ENCODE peak calls at places on chromosomes 16 and 17, in six cellular contexts. P is neuronal stem cell, C is H9, L is IMR-90, Y is H1, D is trophoblast cell. Z is an unnamed sample.

GRCh38 chr16:24270721-24271120 is 14.6 kb downstream of the CACNG3 start:
- DNase-seq in P (no peak), C (no peak), L (no peak), Y (no peak), D (peak; percentile 55), Z (no peak)

GRCh38 chr17:58308173-58308984 is 20.2 kb downstream of the TSPOAP1 start:
- DNase-seq in P (no peak), C (peak; percentile 92), L (no peak), Y (peak; percentile 86), D (peak; percentile 54), Z (no peak)

GRCh38 chr17:30415491-30415890 is 36.8 kb downstream of the CPD start:
- DNase-seq in P (no peak), C (no peak), L (peak; percentile 25), Y (no peak), D (no peak), Z (no peak)

GRCh38 chr17:42667088-42667951 is 8.2 kb downstream of the TUBG2 start:
- DNase-seq in P (no peak), C (peak; percentile 58), L (peak; percentile 73), Y (no peak), D (peak; percentile 51), Z (peak; percentile 84)

GRCh38 chr17:80539022-80539421 is 5.6 kb upstream of the RPTOR start:
- DNase-seq in P (no peak), C (peak; percentile 46), L (no peak), Y (no peak), D (no peak), Z (no peak)

GRCh38 chr17:31321971-31322370 is 549 bp upstream of the EVI2A start:
- DNase-seq in P (no peak), C (no peak), L (no peak), Y (no peak), D (no peak), Z (no peak)

GRCh38 chr17:32142857-32143524 is 689 bp downstream of the RHOT1 start:
- DNase-seq in P (peak; percentile 39), C (peak; percentile 87), L (peak; percentile 76), Y (peak; percentile 81), D (peak; percentile 52), Z (peak; percentile 56)

GRCh38 chr17:56635640-56636039 is 42.1 kb downstream of the NOG start:
- DNase-seq in P (no peak), C (no peak), L (no peak), Y (no peak), D (peak; percentile 71), Z (no peak)

GRCh38 chr16:75460441-75460840 is 4.0 kb downstream of the TMEM170A start:
- DNase-seq in P (peak; percentile 17), C (no peak), L (no peak), Y (no peak), D (no peak), Z (no peak)

GRCh38 chr17:66241839-66242238 is 12.6 kb upstream of the APOH start:
- DNase-seq in P (no peak), C (no peak), L (no peak), Y (no peak), D (no peak), Z (no peak)

GRCh38 chr17:50467855-50468119 is 893 bp downstream of the CHAD start:
- DNase-seq in P (no peak), C (no peak), L (no peak), Y (no peak), D (no peak), Z (no peak)

GRCh38 chr17:50465171-50465570 is 3.5 kb downstream of the CHAD start:
- DNase-seq in P (no peak), C (no peak), L (no peak), Y (no peak), D (no peak), Z (no peak)

GRCh38 chr17:50465635-50466034 is 3.0 kb downstream of the CHAD start:
- DNase-seq in P (no peak), C (no peak), L (no peak), Y (no peak), D (no peak), Z (no peak)

GRCh38 chr17:50467114-50467854 is 1.4 kb downstream of the CHAD start:
- DNase-seq in P (no peak), C (no peak), L (no peak), Y (no peak), D (no peak), Z (no peak)

DNA sequence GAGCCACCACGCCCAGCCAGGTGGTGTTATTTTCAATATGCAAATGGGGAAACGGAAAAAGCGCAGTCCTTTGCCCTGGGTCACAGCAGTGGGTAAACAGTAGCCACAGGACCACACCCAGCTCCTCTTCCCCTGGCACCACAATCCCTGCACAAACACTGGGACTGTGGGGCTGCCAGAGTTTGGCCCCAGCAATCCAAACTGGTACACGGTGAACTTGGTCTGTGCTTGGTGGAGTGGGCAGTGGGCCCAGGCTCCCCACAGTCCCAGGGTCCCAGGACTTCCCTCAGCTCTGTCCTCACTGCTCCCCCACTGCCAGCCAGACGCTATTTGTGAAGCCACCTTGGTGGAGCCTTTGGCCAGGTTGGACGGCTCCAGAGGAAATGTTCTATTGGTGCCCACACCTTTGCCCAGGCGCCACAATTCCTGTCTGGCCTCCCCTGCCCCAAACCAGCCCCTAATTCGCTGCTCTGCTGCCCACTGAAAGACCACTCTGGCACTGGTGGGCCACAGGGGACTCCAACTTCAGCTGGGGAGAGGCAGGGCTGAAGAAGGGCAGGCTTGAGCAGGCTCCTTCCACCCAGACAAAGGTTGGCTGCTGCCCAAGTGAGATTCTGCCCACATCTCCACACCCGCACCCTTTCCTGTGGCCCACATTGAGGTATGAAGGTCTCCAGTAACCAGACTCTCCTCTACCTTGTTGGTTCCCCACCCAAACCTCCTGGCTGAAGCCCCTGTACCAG is 2.1 kb downstream of the CHAD start:
- DNase-seq in P (no peak), C (no peak), L (no peak), Y (no peak), D (no peak), Z (no peak)
- H3K4me2 ChIP-seq in P (no peak overlapping the region), C (no peak overlapping the region), L (no peak overlapping the region), Y (no peak overlapping the region), D (no peak overlapping the region), Z (no peak overlapping the region)

DNA sequence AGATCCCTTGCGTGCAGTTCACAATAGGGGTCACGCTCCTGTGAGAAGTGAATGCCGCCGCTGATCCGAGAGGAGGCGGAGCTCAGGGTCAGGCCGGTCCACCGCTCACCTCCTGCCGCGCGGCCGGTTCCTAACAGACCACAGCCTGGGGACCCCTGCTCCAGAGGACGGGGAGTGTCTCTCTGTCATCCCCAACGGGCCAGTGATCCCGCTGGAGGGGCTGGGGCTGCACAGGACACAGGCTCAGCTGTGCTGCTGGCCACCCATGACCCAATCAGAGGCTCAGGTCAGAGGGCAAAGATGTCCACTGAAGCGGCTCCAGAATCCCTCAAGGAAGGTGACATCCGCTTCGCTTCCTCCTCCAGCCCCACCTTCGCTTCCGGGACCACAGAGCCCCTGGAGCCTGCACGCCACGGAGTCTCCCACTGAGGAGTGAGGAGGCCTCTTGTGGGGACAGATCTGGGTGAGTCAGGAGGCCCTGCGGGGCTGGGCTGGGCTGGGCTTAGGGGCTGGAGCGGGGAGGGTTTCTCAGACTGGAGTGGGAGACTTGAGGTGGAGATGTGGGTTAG is 115.4 kb downstream of the METRNL start:
- DNase-seq in P (no peak), C (no peak), L (no peak), Y (no peak), D (no peak), Z (no peak)
- H3K27ac ChIP-seq in P (no peak overlapping the region), C (no peak overlapping the region), L (no peak overlapping the region), Y (no peak overlapping the region), D (no peak overlapping the region), Z (no peak overlapping the region)

GRCh38 chr16:53537591-53537990 is 34.6 kb upstream of the AKTIP start:
- DNase-seq in P (no peak), C (no peak), L (no peak), Y (no peak), D (no peak), Z (no peak)

GRCh38 chr16:53530046-53530445 is 27.0 kb upstream of the AKTIP start:
- DNase-seq in P (no peak), C (no peak), L (no peak), Y (no peak), D (no peak), Z (no peak)

GRCh38 chr16:53529529-53529928 is 26.5 kb upstream of the AKTIP start:
- DNase-seq in P (no peak), C (no peak), L (no peak), Y (no peak), D (no peak), Z (no peak)

GRCh38 chr16:53530741-53531140 is 27.7 kb upstream of the AKTIP start:
- DNase-seq in P (no peak), C (no peak), L (no peak), Y (no peak), D (no peak), Z (no peak)

DNA sequence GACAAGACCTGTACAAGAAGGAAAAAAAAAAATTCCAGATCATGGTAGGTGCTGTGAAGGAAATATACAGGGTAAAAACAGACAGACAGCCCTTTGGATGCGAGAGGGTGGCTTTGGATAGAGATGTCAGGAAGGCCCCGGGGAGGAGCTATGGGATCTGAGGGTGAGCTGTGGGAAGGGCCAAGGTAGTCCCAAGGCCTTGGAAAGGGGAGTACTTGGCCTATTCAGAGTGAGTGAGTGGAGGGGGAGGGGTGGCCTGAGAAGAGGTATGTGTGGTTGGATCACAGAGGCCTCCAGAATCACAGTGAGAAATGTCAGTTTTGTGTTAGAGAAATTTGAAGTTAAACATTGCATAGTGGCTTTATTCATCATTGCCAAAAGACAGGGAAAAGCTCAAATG is 31.2 kb upstream of the AKTIP start:
- DNase-seq in P (no peak), C (no peak), L (no peak), Y (no peak), D (no peak), Z (no peak)
- H4K91ac ChIP-seq in P (no peak overlapping the region), C (no peak overlapping the region), L (no peak overlapping the region), Y (no peak overlapping the region), D (no peak overlapping the region), Z (no peak overlapping the region)

DNA sequence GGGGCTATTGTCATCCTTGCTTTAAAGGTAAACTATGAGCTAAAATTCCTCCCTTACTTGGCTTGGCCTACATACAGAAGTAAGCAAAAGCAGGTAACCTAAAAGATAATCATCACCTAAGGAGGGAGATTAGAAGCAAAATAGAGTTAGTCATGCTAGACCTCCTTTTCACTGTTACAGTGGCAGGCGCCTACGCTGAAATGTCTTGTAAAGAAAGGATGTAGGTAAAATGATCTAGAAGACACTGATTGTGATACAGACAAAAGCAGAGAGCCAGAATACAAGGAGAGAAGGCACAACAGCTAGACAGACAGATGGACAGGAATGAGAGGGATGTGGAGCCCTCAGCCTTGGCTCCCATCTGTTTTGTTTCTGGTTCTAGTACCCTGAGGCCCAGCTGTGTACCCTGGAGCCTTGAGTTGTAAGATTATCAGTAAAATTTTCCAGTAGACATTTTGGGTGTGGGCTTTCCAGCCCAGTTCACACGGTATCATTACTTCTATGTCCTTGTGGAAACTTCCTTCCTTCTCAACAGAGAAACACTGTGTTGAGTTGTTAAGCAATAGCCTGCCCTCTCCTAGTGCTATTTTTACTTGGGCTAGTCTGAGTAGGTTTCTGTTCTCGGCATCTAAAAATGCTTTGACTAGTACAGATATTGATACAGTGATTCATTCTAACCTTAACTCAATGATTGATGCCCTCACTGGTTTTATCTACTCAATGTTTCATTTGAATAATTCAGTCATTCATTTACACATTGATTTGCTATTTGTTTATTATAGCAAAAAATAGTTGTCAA is 7.7 kb upstream of the C16orf78 start:
- DNase-seq in P (no peak), C (no peak), L (no peak), Y (no peak), D (no peak), Z (no peak)
- H3K4me2 ChIP-seq in P (no peak overlapping the region), C (no peak overlapping the region), L (no peak overlapping the region), Y (no peak overlapping the region), D (no peak overlapping the region), Z (no peak overlapping the region)

GRCh38 chr17:18038149-18038850 is 668 bp downstream of the ATPAF2 start:
- DNase-seq in P (no peak), C (no peak), L (peak; percentile 16), Y (no peak), D (no peak), Z (peak; percentile 11)
- H3K27ac ChIP-seq in P (no peak overlapping the region), C (no peak overlapping the region), L (peak overlapping the region; percentile 78), Y (no peak overlapping the region), D (no peak overlapping the region), Z (no peak overlapping the region)

GRCh38 chr16:86926146-86926545 is 347.8 kb downstream of the FOXL1 start:
- DNase-seq in P (no peak), C (no peak), L (no peak), Y (no peak), D (no peak), Z (no peak)
- H4K91ac ChIP-seq in P (no peak overlapping the region), C (no peak overlapping the region), L (peak overlapping the region; percentile 88), Y (no peak overlapping the region), D (no peak overlapping the region), Z (no peak overlapping the region)

Z was measured in mesenchymal stem cell.